ENCODE peak calls at places on chromosomes 16 and 17, in four cellular contexts. L is choroid plexus epithelial cell; Z is HEK293T; Y is activated CD8-positive, alpha-beta memory T cell treated with anti-CD3 and anti-CD28 coated beads, Interleukin-2, amount 10 ng/mL, durations not matched to agents 7 days and 5 days. X is an unnamed sample.

GRCh38 chr16:85172465-85173071 is 60.3 kb upstream of the CIBAR2 start:
- DNase-seq in L (no peak), Z (peak; percentile 60), Y (no peak), X (peak; percentile 53)

GRCh38 chr17:82667668-82668000 is 19.4 kb upstream of the WDR45B start:
- DNase-seq in L (no peak), Z (no peak), Y (no peak), X (no peak)

GRCh38 chr17:70905796-70906195 is 736.5 kb downstream of the KCNJ2 start:
- DNase-seq in L (peak; percentile 100), Z (no peak), Y (no peak), X (peak; percentile 100)

GRCh38 chr16:27718136-27718766 is 168.3 kb downstream of the KATNIP start:
- DNase-seq in L (no peak), Z (no peak), Y (no peak), X (no peak)

GRCh38 chr17:8421571-8421970 is 14.1 kb upstream of the NDEL1 start:
- DNase-seq in L (no peak), Z (no peak), Y (no peak), X (no peak)

GRCh38 chr16:26787924-26788323 is 278.8 kb upstream of the C16orf82 start:
- DNase-seq in L (no peak), Z (no peak), Y (no peak), X (no peak)

GRCh38 chr16:4494746-4495490 is 18.7 kb downstream of the HMOX2 start:
- DNase-seq in L (peak; percentile 80), Z (no peak), Y (no peak), X (peak; percentile 86)

GRCh38 chr17:13395346-13395745 is 206.4 kb downstream of the HS3ST3A1 start:
- DNase-seq in L (peak; percentile 98), Z (no peak), Y (no peak), X (no peak)